ENCODE peak calls at places on chromosomes 5 and 9, in eight cellular contexts. One of them, this sample, is unnamed.

GRCh38 chr9:137621131-137621757 is 2.4 kb downstream of the EHMT1 start:
- DNase-seq in EL: peak
- DNase-seq in NCI-H1930: no peak
- DNase-seq in activated T-cell treated with anti-CD3 and anti-CD28 coated beads, Interleukin-2, amount 50 U/mL, for 48 hours: no peak
- DNase-seq in GM12891: no peak
- DNase-seq in IMR-90: no peak
- DNase-seq in NCI-H1092: no peak
- DNase-seq in heart left ventricle: no peak
- DNase-seq in this sample: no peak

GRCh38 chr5:9622891-9623547 is 7.1 kb downstream of the TAS2R1 start:
- DNase-seq in GM12891: no peak
- DNase-seq in NCI-H1092: no peak
- DNase-seq in NCI-H1930: no peak
- DNase-seq in activated T-cell treated with anti-CD3 and anti-CD28 coated beads, Interleukin-2, amount 50 U/mL, for 48 hours: no peak
- DNase-seq in EL: peak
- DNase-seq in IMR-90: peak
- DNase-seq in heart left ventricle: no peak
- DNase-seq in this sample: no peak

GRCh38 chr5:97231025-97231636 is 48.1 kb upstream of the RIOK2 start:
- DNase-seq in EL: peak
- DNase-seq in GM12891: no peak
- DNase-seq in activated T-cell treated with anti-CD3 and anti-CD28 coated beads, Interleukin-2, amount 50 U/mL, for 48 hours: no peak
- DNase-seq in heart left ventricle: no peak
- DNase-seq in NCI-H1930: peak
- DNase-seq in IMR-90: peak
- DNase-seq in NCI-H1092: peak
- DNase-seq in this sample: no peak

GRCh38 chr5:34555699-34556513 is 100.2 kb upstream of the RAI14 start:
- DNase-seq in GM12891: no peak
- DNase-seq in NCI-H1930: no peak
- DNase-seq in EL: no peak
- DNase-seq in NCI-H1092: no peak
- DNase-seq in IMR-90: no peak
- DNase-seq in heart left ventricle: no peak
- DNase-seq in activated T-cell treated with anti-CD3 and anti-CD28 coated beads, Interleukin-2, amount 50 U/mL, for 48 hours: no peak
- DNase-seq in this sample: no peak

GRCh38 chr5:6080436-6080835 is 297.9 kb downstream of the MED10 start:
- DNase-seq in activated T-cell treated with anti-CD3 and anti-CD28 coated beads, Interleukin-2, amount 50 U/mL, for 48 hours: no peak
- DNase-seq in EL: no peak
- DNase-seq in GM12891: no peak
- DNase-seq in NCI-H1092: no peak
- DNase-seq in NCI-H1930: no peak
- DNase-seq in heart left ventricle: no peak
- DNase-seq in IMR-90: no peak
- DNase-seq in this sample: no peak

GRCh38 chr9:15959663-15960062 is 406.8 kb downstream of the CCDC171 start:
- DNase-seq in NCI-H1930: no peak
- DNase-seq in activated T-cell treated with anti-CD3 and anti-CD28 coated beads, Interleukin-2, amount 50 U/mL, for 48 hours: no peak
- DNase-seq in GM12891: no peak
- DNase-seq in EL: no peak
- DNase-seq in IMR-90: no peak
- DNase-seq in heart left ventricle: no peak
- DNase-seq in NCI-H1092: no peak
- DNase-seq in this sample: no peak

GRCh38 chr5:173771743-173772406 is 116.3 kb upstream of the CPEB4 start:
- DNase-seq in activated T-cell treated with anti-CD3 and anti-CD28 coated beads, Interleukin-2, amount 50 U/mL, for 48 hours: no peak
- DNase-seq in heart left ventricle: no peak
- DNase-seq in EL: no peak
- DNase-seq in NCI-H1092: no peak
- DNase-seq in GM12891: no peak
- DNase-seq in NCI-H1930: no peak
- DNase-seq in IMR-90: no peak
- DNase-seq in this sample: no peak

GRCh38 chr5:111278824-111279504 is 54.8 kb downstream of the CAMK4 start:
- DNase-seq in EL: peak
- DNase-seq in heart left ventricle: peak
- DNase-seq in NCI-H1930: no peak
- DNase-seq in NCI-H1092: no peak
- DNase-seq in activated T-cell treated with anti-CD3 and anti-CD28 coated beads, Interleukin-2, amount 50 U/mL, for 48 hours: peak
- DNase-seq in IMR-90: no peak
- DNase-seq in GM12891: no peak
- DNase-seq in this sample: no peak

GRCh38 chr5:135569755-135570452 is 8.9 kb downstream of the CXCL14 start:
- DNase-seq in IMR-90: peak
- DNase-seq in heart left ventricle: no peak
- DNase-seq in GM12891: no peak
- DNase-seq in NCI-H1930: no peak
- DNase-seq in NCI-H1092: peak
- DNase-seq in activated T-cell treated with anti-CD3 and anti-CD28 coated beads, Interleukin-2, amount 50 U/mL, for 48 hours: peak
- DNase-seq in EL: peak
- DNase-seq in this sample: no peak

GRCh38 chr5:141701341-141702119 is 19.5 kb upstream of the ARAP3 start:
- DNase-seq in heart left ventricle: no peak
- DNase-seq in EL: no peak
- DNase-seq in NCI-H1930: no peak
- DNase-seq in NCI-H1092: no peak
- DNase-seq in IMR-90: no peak
- DNase-seq in activated T-cell treated with anti-CD3 and anti-CD28 coated beads, Interleukin-2, amount 50 U/mL, for 48 hours: no peak
- DNase-seq in GM12891: no peak
- DNase-seq in this sample: no peak

GRCh38 chr5:148875205-148875875 is 48.9 kb downstream of the ADRB2 start:
- DNase-seq in heart left ventricle: no peak
- DNase-seq in NCI-H1092: no peak
- DNase-seq in EL: peak
- DNase-seq in activated T-cell treated with anti-CD3 and anti-CD28 coated beads, Interleukin-2, amount 50 U/mL, for 48 hours: no peak
- DNase-seq in GM12891: no peak
- DNase-seq in IMR-90: no peak
- DNase-seq in NCI-H1930: no peak
- DNase-seq in this sample: no peak

GRCh38 chr9:17799383-17799782 is 220.5 kb downstream of the SH3GL2 start:
- DNase-seq in EL: peak
- DNase-seq in heart left ventricle: no peak
- DNase-seq in IMR-90: peak
- DNase-seq in GM12891: no peak
- DNase-seq in activated T-cell treated with anti-CD3 and anti-CD28 coated beads, Interleukin-2, amount 50 U/mL, for 48 hours: no peak
- DNase-seq in NCI-H1930: no peak
- DNase-seq in NCI-H1092: no peak
- DNase-seq in this sample: no peak

GRCh38 chr5:157148734-157149615 is 6.3 kb upstream of the MED7 start:
- DNase-seq in heart left ventricle: no peak
- DNase-seq in NCI-H1930: no peak
- DNase-seq in activated T-cell treated with anti-CD3 and anti-CD28 coated beads, Interleukin-2, amount 50 U/mL, for 48 hours: peak
- DNase-seq in GM12891: peak
- DNase-seq in IMR-90: peak
- DNase-seq in NCI-H1092: peak
- DNase-seq in EL: peak
- DNase-seq in this sample: no peak

GRCh38 chr9:118782790-118783463 is 586.3 kb downstream of the BRINP1 start:
- DNase-seq in IMR-90: no peak
- DNase-seq in NCI-H1092: peak
- DNase-seq in NCI-H1930: no peak
- DNase-seq in heart left ventricle: no peak
- DNase-seq in GM12891: no peak
- DNase-seq in activated T-cell treated with anti-CD3 and anti-CD28 coated beads, Interleukin-2, amount 50 U/mL, for 48 hours: no peak
- DNase-seq in EL: no peak
- DNase-seq in this sample: no peak

GRCh38 chr5:131466171-131466766 is 168.8 kb downstream of the RAPGEF6 start:
- DNase-seq in GM12891: no peak
- DNase-seq in EL: peak
- DNase-seq in activated T-cell treated with anti-CD3 and anti-CD28 coated beads, Interleukin-2, amount 50 U/mL, for 48 hours: peak
- DNase-seq in IMR-90: peak
- DNase-seq in heart left ventricle: no peak
- DNase-seq in NCI-H1930: no peak
- DNase-seq in NCI-H1092: no peak
- DNase-seq in this sample: no peak

GRCh38 chr5:66666778-66667177 is 70.6 kb downstream of the MAST4 start:
- DNase-seq in IMR-90: no peak
- DNase-seq in NCI-H1930: no peak
- DNase-seq in heart left ventricle: no peak
- DNase-seq in activated T-cell treated with anti-CD3 and anti-CD28 coated beads, Interleukin-2, amount 50 U/mL, for 48 hours: no peak
- DNase-seq in GM12891: no peak
- DNase-seq in NCI-H1092: peak
- DNase-seq in EL: no peak
- DNase-seq in this sample: no peak

GRCh38 chr5:131259326-131259725 is 4.5 kb upstream of the CDC42SE2 start:
- DNase-seq in NCI-H1930: no peak
- DNase-seq in activated T-cell treated with anti-CD3 and anti-CD28 coated beads, Interleukin-2, amount 50 U/mL, for 48 hours: no peak
- DNase-seq in IMR-90: peak
- DNase-seq in heart left ventricle: no peak
- DNase-seq in EL: no peak
- DNase-seq in GM12891: no peak
- DNase-seq in NCI-H1092: no peak
- DNase-seq in this sample: no peak

GRCh38 chr5:26236936-26237335 is 801.5 kb downstream of the CDH9 start:
- DNase-seq in GM12891: no peak
- DNase-seq in NCI-H1930: no peak
- DNase-seq in activated T-cell treated with anti-CD3 and anti-CD28 coated beads, Interleukin-2, amount 50 U/mL, for 48 hours: no peak
- DNase-seq in EL: no peak
- DNase-seq in IMR-90: no peak
- DNase-seq in NCI-H1092: no peak
- DNase-seq in heart left ventricle: no peak
- DNase-seq in this sample: no peak

GRCh38 chr9:131473891-131474290 is 28.8 kb upstream of the POMT1 start:
- DNase-seq in activated T-cell treated with anti-CD3 and anti-CD28 coated beads, Interleukin-2, amount 50 U/mL, for 48 hours: no peak
- DNase-seq in GM12891: no peak
- DNase-seq in NCI-H1092: no peak
- DNase-seq in NCI-H1930: no peak
- DNase-seq in IMR-90: no peak
- DNase-seq in EL: no peak
- DNase-seq in heart left ventricle: no peak
- DNase-seq in this sample: no peak

GRCh38 chr9:3857673-3858072 is 331.9 kb upstream of the RFX3 start:
- DNase-seq in IMR-90: peak
- DNase-seq in GM12891: no peak
- DNase-seq in heart left ventricle: no peak
- DNase-seq in EL: peak
- DNase-seq in NCI-H1092: no peak
- DNase-seq in NCI-H1930: no peak
- DNase-seq in activated T-cell treated with anti-CD3 and anti-CD28 coated beads, Interleukin-2, amount 50 U/mL, for 48 hours: no peak
- DNase-seq in this sample: no peak

GRCh38 chr9:108665856-108666784 is 189.7 kb downstream of the ACTL7B start:
- DNase-seq in heart left ventricle: no peak
- DNase-seq in NCI-H1092: no peak
- DNase-seq in IMR-90: peak
- DNase-seq in EL: peak
- DNase-seq in activated T-cell treated with anti-CD3 and anti-CD28 coated beads, Interleukin-2, amount 50 U/mL, for 48 hours: no peak
- DNase-seq in GM12891: no peak
- DNase-seq in NCI-H1930: no peak
- DNase-seq in this sample: no peak

GRCh38 chr5:23029296-23029695 is 176.2 kb upstream of the CDH12 start:
- DNase-seq in IMR-90: no peak
- DNase-seq in EL: no peak
- DNase-seq in GM12891: no peak
- DNase-seq in heart left ventricle: no peak
- DNase-seq in activated T-cell treated with anti-CD3 and anti-CD28 coated beads, Interleukin-2, amount 50 U/mL, for 48 hours: no peak
- DNase-seq in NCI-H1930: no peak
- DNase-seq in NCI-H1092: no peak
- DNase-seq in this sample: no peak

GRCh38 chr5:113336975-113337374 is 97.8 kb downstream of the TSSK1B start:
- DNase-seq in EL: peak
- DNase-seq in GM12891: no peak
- DNase-seq in heart left ventricle: no peak
- DNase-seq in NCI-H1092: peak
- DNase-seq in IMR-90: peak
- DNase-seq in activated T-cell treated with anti-CD3 and anti-CD28 coated beads, Interleukin-2, amount 50 U/mL, for 48 hours: no peak
- DNase-seq in NCI-H1930: no peak
- DNase-seq in this sample: no peak

GRCh38 chr5:3905031-3905430 is 309.4 kb downstream of the IRX1 start:
- DNase-seq in NCI-H1930: no peak
- DNase-seq in activated T-cell treated with anti-CD3 and anti-CD28 coated beads, Interleukin-2, amount 50 U/mL, for 48 hours: no peak
- DNase-seq in EL: no peak
- DNase-seq in heart left ventricle: no peak
- DNase-seq in NCI-H1092: no peak
- DNase-seq in GM12891: no peak
- DNase-seq in IMR-90: no peak
- DNase-seq in this sample: no peak

GRCh38 chr5:135598691-135599395 is 20.1 kb upstream of the CXCL14 start:
- DNase-seq in activated T-cell treated with anti-CD3 and anti-CD28 coated beads, Interleukin-2, amount 50 U/mL, for 48 hours: no peak
- DNase-seq in heart left ventricle: no peak
- DNase-seq in NCI-H1930: no peak
- DNase-seq in GM12891: no peak
- DNase-seq in IMR-90: no peak
- DNase-seq in NCI-H1092: no peak
- DNase-seq in EL: no peak
- DNase-seq in this sample: no peak

GRCh38 chr9:107740088-107740980 is 250.8 kb upstream of the KLF4 start:
- DNase-seq in IMR-90: no peak
- DNase-seq in EL: no peak
- DNase-seq in heart left ventricle: no peak
- DNase-seq in NCI-H1930: no peak
- DNase-seq in GM12891: no peak
- DNase-seq in activated T-cell treated with anti-CD3 and anti-CD28 coated beads, Interleukin-2, amount 50 U/mL, for 48 hours: no peak
- DNase-seq in NCI-H1092: no peak
- DNase-seq in this sample: no peak

GRCh38 chr9:110432253-110432652 is 94.6 kb upstream of the TXNDC8 start:
- DNase-seq in heart left ventricle: no peak
- DNase-seq in activated T-cell treated with anti-CD3 and anti-CD28 coated beads, Interleukin-2, amount 50 U/mL, for 48 hours: no peak
- DNase-seq in NCI-H1092: no peak
- DNase-seq in EL: peak
- DNase-seq in NCI-H1930: no peak
- DNase-seq in GM12891: no peak
- DNase-seq in IMR-90: peak
- DNase-seq in this sample: no peak

GRCh38 chr9:15606667-15607472 is 54.0 kb downstream of the CCDC171 start:
- DNase-seq in EL: peak
- DNase-seq in heart left ventricle: no peak
- DNase-seq in GM12891: no peak
- DNase-seq in NCI-H1092: peak
- DNase-seq in IMR-90: peak
- DNase-seq in activated T-cell treated with anti-CD3 and anti-CD28 coated beads, Interleukin-2, amount 50 U/mL, for 48 hours: no peak
- DNase-seq in NCI-H1930: peak
- DNase-seq in this sample: peak

GRCh38 chr5:116498478-116498877 is 76.1 kb downstream of the SEMA6A start:
- DNase-seq in GM12891: no peak
- DNase-seq in IMR-90: no peak
- DNase-seq in NCI-H1092: no peak
- DNase-seq in EL: no peak
- DNase-seq in NCI-H1930: no peak
- DNase-seq in activated T-cell treated with anti-CD3 and anti-CD28 coated beads, Interleukin-2, amount 50 U/mL, for 48 hours: no peak
- DNase-seq in heart left ventricle: no peak
- DNase-seq in this sample: no peak

GRCh38 chr9:86022687-86023266 is 76.6 kb downstream of the GOLM1 start:
- DNase-seq in heart left ventricle: no peak
- DNase-seq in EL: no peak
- DNase-seq in IMR-90: no peak
- DNase-seq in activated T-cell treated with anti-CD3 and anti-CD28 coated beads, Interleukin-2, amount 50 U/mL, for 48 hours: no peak
- DNase-seq in NCI-H1092: no peak
- DNase-seq in NCI-H1930: no peak
- DNase-seq in GM12891: no peak
- DNase-seq in this sample: no peak

GRCh38 chr5:117405197-117405596 is 830.6 kb upstream of the SEMA6A start:
- DNase-seq in NCI-H1092: no peak
- DNase-seq in heart left ventricle: no peak
- DNase-seq in GM12891: no peak
- DNase-seq in activated T-cell treated with anti-CD3 and anti-CD28 coated beads, Interleukin-2, amount 50 U/mL, for 48 hours: no peak
- DNase-seq in IMR-90: no peak
- DNase-seq in NCI-H1930: no peak
- DNase-seq in EL: no peak
- DNase-seq in this sample: no peak

GRCh38 chr5:86881493-86882090 is 263.9 kb downstream of the COX7C start:
- DNase-seq in GM12891: no peak
- DNase-seq in heart left ventricle: no peak
- DNase-seq in IMR-90: no peak
- DNase-seq in EL: peak
- DNase-seq in activated T-cell treated with anti-CD3 and anti-CD28 coated beads, Interleukin-2, amount 50 U/mL, for 48 hours: no peak
- DNase-seq in NCI-H1092: no peak
- DNase-seq in NCI-H1930: no peak
- DNase-seq in this sample: no peak

GRCh38 chr5:74251106-74252032 is 389.2 kb downstream of the ENC1 start:
- DNase-seq in GM12891: no peak
- DNase-seq in heart left ventricle: no peak
- DNase-seq in NCI-H1092: no peak
- DNase-seq in EL: peak
- DNase-seq in activated T-cell treated with anti-CD3 and anti-CD28 coated beads, Interleukin-2, amount 50 U/mL, for 48 hours: no peak
- DNase-seq in IMR-90: peak
- DNase-seq in NCI-H1930: no peak
- DNase-seq in this sample: no peak

GRCh38 chr9:2055203-2055658 is 40.1 kb downstream of the SMARCA2 start:
- DNase-seq in EL: peak
- DNase-seq in activated T-cell treated with anti-CD3 and anti-CD28 coated beads, Interleukin-2, amount 50 U/mL, for 48 hours: no peak
- DNase-seq in NCI-H1930: no peak
- DNase-seq in heart left ventricle: no peak
- DNase-seq in NCI-H1092: no peak
- DNase-seq in GM12891: no peak
- DNase-seq in IMR-90: peak
- DNase-seq in this sample: no peak